ENCODE peak calls at places on chromosome X, in eight cellular contexts. N is mammary epithelial cell; I is thoracic aorta; X is memory B cell; M is ACHN; Q is GM12865; E is midbrain; J is stimulated activated CD8-positive, alpha-beta memory T cell treated with anti-CD3 and anti-CD28 coated beads, Interleukin-4, amount 100 ng/mL, for 4 hours. C is an unnamed sample.

GRCh38 chrX:143663755-143664154 is 27.9 kb upstream of the SLITRK4 start:
- DNase-seq in E (no peak), I (no peak), N (no peak), J (no peak), Q (no peak), X (no peak), M (no peak), C (no peak)

GRCh38 chrX:65522739-65523372 is 11.7 kb downstream of the LAS1L start:
- DNase-seq in X (no peak), Q (no peak), E (no peak), N (peak), J (no peak), I (no peak), M (no peak), C (no peak)

GRCh38 chrX:21770631-21771321 is 12.9 kb upstream of the SMPX start:
- DNase-seq in I (no peak), E (no peak), Q (no peak), N (no peak), X (no peak), M (no peak), J (no peak), C (no peak)

GRCh38 chrX:46758956-46759644 is at the start of gene SLC9A7:
- DNase-seq in N (peak), X (peak), J (peak), E (peak), M (peak), I (no peak), Q (peak), C (peak)

GRCh38 chrX:39527045-39527444 is 570.7 kb downstream of the BCOR start:
- DNase-seq in J (no peak), N (no peak), Q (no peak), I (no peak), M (no peak), E (no peak), X (no peak), C (no peak)

GRCh38 chrX:73561791-73562190 is 1.2 kb upstream of the CHIC1 start:
- DNase-seq in X (no peak), M (no peak), Q (no peak), I (no peak), E (no peak), N (no peak), J (no peak), C (no peak)

GRCh38 chrX:39854772-39855747 is 242.7 kb downstream of the BCOR start:
- DNase-seq in I (no peak), J (peak), X (peak), Q (peak), E (no peak), N (no peak), M (no peak), C (peak)

GRCh38 chrX:10048076-10048475 is 80.9 kb downstream of the CLDN34 start:
- DNase-seq in J (no peak), I (no peak), M (no peak), N (no peak), E (no peak), X (no peak), Q (no peak), C (no peak)

GRCh38 chrX:122572461-122572860 is 611.6 kb upstream of the GRIA3 start:
- DNase-seq in E (no peak), I (no peak), J (no peak), M (no peak), N (peak), X (no peak), Q (no peak), C (no peak)

GRCh38 chrX:54423161-54423888 is 16.9 kb upstream of the TSR2 start:
- DNase-seq in E (no peak), I (no peak), Q (peak), J (no peak), N (no peak), M (no peak), X (no peak), C (no peak)

GRCh38 chrX:153487590-153488071 is 7.1 kb upstream of the BGN start:
- DNase-seq in M (no peak), E (no peak), N (no peak), I (peak), X (no peak), J (no peak), Q (no peak), C (no peak)

GRCh38 chrX:13898084-13898483 is 81.2 kb upstream of the GPM6B start:
- DNase-seq in N (peak), Q (peak), E (peak), I (peak), J (no peak), M (peak), X (no peak), C (no peak)

GRCh38 chrX:57977992-57978391 is 67.7 kb upstream of the ZXDA start:
- DNase-seq in X (no peak), J (no peak), E (no peak), Q (no peak), M (peak), I (no peak), N (no peak), C (no peak)

GRCh38 chrX:68490644-68491043 is 8.2 kb upstream of the YIPF6 start:
- DNase-seq in I (no peak), N (peak), X (no peak), M (peak), Q (peak), J (no peak), E (no peak), C (no peak)

C was measured in activated CD4-positive, alpha-beta memory T cell treated with anti-CD3 and anti-CD28 coated beads, Interleukin-2, amount 10 ng/mL, durations not matched to agents 7 days and 5 days.